ENCODE peak calls at places on chromosomes 6 and 20, in five cellular contexts. D is uterus, B is heart right ventricle, U is IMR-90, J is upper lobe of right lung. N is an unnamed sample.
A peak's percentile ranks its signal among the peaks of the same experiment; 100 is the strongest.

GRCh38 chr6:148455674-148456559 is 113.3 kb downstream of the SASH1 start:
- DNase-seq in D (no peak), B (peak; percentile 17), U (no peak), J (no peak), N (no peak)

GRCh38 chr6:54282186-54282585 is 26.1 kb upstream of the TINAG start:
- DNase-seq in D (no peak), B (no peak), U (peak; percentile 89), J (no peak), N (no peak)

GRCh38 chr20:8144282-8145245 is 12.5 kb downstream of the PLCB1 start:
- DNase-seq in D (no peak), B (no peak), U (peak; percentile 89), J (no peak), N (peak; percentile 19)

GRCh38 chr6:106300944-106301343 is 24.6 kb downstream of the ATG5 start:
- DNase-seq in D (no peak), B (no peak), U (peak; percentile 65), J (no peak), N (no peak)

GRCh38 chr20:42938486-42939205 is 251.1 kb downstream of the PTPRT start:
- DNase-seq in D (no peak), B (no peak), U (no peak), J (no peak), N (no peak)

GRCh38 chr6:100493206-100493888 is 28.6 kb upstream of the SIM1 start:
- DNase-seq in D (no peak), B (no peak), U (no peak), J (no peak), N (no peak)

GRCh38 chr20:17856024-17856564 is 112.5 kb downstream of the SNX5 start:
- DNase-seq in D (no peak), B (no peak), U (peak; percentile 28), J (peak; percentile 20), N (no peak)

GRCh38 chr6:134534708-134535149 is 216.8 kb upstream of the SGK1 start:
- DNase-seq in D (no peak), B (no peak), U (peak; percentile 66), J (no peak), N (no peak)

GRCh38 chr6:43924222-43924702 is 154.3 kb downstream of the VEGFA start:
- DNase-seq in D (no peak), B (no peak), U (peak; percentile 56), J (peak; percentile 73), N (peak; percentile 68)

GRCh38 chr6:92460133-92460532 is 959.2 kb downstream of the EPHA7 start:
- DNase-seq in D (no peak), B (no peak), U (no peak), J (no peak), N (no peak)

GRCh38 chr20:62978559-62978938 is 26.0 kb downstream of the SLC17A9 start:
- DNase-seq in D (no peak), B (no peak), U (no peak), J (no peak), N (no peak)

GRCh38 chr6:28355743-28356665 is 6.3 kb downstream of the ZKSCAN3 start:
- DNase-seq in D (peak; percentile 69), B (peak; percentile 63), U (peak; percentile 91), J (peak; percentile 84), N (peak; percentile 88)

GRCh38 chr6:28354688-28355554 is 5.2 kb downstream of the ZKSCAN3 start:
- DNase-seq in D (no peak), B (no peak), U (no peak), J (peak; percentile 60), N (no peak)

GRCh38 chr6:28356666-28357020 is 6.9 kb downstream of the ZKSCAN3 start:
- DNase-seq in D (no peak), B (no peak), U (no peak), J (no peak), N (no peak)

GRCh38 chr6:28353356-28353755 is 3.6 kb downstream of the ZKSCAN3 start:
- DNase-seq in D (no peak), B (no peak), U (no peak), J (no peak), N (no peak)

GRCh38 chr6:28353981-28354676 is 4.4 kb downstream of the ZKSCAN3 start:
- DNase-seq in D (peak; percentile 75), B (peak; percentile 41), U (peak; percentile 33), J (peak; percentile 78), N (peak; percentile 79)
- H3K27ac ChIP-seq in D (peak overlapping the region; percentile 90), B (peak overlapping the region; percentile 88), U (no peak overlapping the region), J (peak overlapping the region; percentile 88), N (peak overlapping the region; percentile 42)

DNA sequence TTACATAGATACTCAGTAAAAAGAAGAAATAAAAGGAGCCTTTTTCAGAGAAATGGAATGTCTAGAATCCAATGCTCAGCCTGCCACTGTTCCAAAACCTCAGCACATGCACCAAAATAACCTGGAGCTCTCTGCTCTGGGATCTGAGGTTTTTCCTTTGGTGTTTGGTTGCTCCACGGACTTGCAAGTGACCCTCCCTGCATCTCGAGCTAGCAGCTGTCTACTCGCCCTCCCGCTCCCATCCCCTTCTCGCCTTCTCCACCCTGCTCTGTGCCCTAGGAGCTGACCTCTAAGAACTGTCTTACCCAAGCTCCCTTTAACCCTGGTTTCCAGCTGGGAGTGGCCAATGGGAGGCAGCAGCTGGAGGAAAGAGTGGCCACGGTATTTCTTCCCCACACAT is 35.1 kb upstream of the FAM210B start:
- DNase-seq in D (no peak), B (no peak), U (no peak), J (no peak), N (no peak)
- H3K27ac ChIP-seq in D (no peak overlapping the region), B (no peak overlapping the region), U (no peak overlapping the region), J (no peak overlapping the region), N (no peak overlapping the region)

GRCh38 chr6:99178168-99178567 is 171.3 kb downstream of the FAXC start:
- DNase-seq in D (no peak), B (no peak), U (no peak), J (no peak), N (no peak)
- H3K27ac ChIP-seq in D (no peak overlapping the region), B (no peak overlapping the region), U (no peak overlapping the region), J (no peak overlapping the region), N (no peak overlapping the region)

DNA sequence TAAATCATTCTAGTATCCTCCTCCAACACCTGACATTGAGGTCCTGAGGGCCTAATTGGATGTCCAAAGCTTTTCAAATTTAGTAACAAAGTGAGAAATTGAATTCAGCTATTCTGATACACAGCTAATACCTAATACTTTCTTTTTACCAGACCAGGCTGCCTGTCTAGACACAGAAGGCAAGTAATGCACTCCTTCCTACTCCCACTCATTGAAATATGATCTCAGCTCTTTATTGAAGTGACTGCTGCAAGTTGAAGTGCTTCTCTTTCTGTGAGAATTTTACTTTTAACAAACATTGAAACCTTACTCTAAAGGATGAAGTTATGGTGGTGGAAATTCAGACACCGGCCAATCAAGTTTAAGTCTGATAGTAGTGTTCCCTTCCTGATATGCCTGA is 90.8 kb upstream of the OGFRL1 start:
- DNase-seq in D (no peak), B (no peak), U (peak; percentile 81), J (no peak), N (no peak)
- H3K27ac ChIP-seq in D (no peak overlapping the region), B (no peak overlapping the region), U (no peak overlapping the region), J (no peak overlapping the region), N (no peak overlapping the region)

DNA sequence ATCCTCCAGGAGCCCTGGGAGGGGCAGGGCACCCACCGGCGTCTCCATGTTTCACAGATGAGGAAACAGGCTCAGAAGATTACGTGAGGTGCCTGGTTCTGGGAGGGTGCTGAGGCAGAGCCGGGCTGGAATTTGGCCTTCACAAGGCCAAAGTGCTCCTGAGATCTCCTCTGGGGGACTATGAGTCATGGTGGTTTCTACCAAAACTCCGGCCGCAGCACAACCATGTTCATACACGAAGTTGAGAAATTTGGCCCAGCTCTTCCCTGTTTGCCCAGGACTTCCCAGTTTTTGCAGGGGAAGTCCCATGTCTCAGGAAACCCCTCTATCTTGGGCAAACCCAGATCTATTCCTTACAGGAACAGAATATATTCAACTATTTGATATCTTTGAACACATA is 172.9 kb upstream of the CDYL start:
- DNase-seq in D (no peak), B (peak; percentile 29), U (peak; percentile 67), J (peak; percentile 74), N (peak; percentile 69)
- H3K27ac ChIP-seq in D (no peak overlapping the region), B (no peak overlapping the region), U (no peak overlapping the region), J (no peak overlapping the region), N (no peak overlapping the region)

DNA sequence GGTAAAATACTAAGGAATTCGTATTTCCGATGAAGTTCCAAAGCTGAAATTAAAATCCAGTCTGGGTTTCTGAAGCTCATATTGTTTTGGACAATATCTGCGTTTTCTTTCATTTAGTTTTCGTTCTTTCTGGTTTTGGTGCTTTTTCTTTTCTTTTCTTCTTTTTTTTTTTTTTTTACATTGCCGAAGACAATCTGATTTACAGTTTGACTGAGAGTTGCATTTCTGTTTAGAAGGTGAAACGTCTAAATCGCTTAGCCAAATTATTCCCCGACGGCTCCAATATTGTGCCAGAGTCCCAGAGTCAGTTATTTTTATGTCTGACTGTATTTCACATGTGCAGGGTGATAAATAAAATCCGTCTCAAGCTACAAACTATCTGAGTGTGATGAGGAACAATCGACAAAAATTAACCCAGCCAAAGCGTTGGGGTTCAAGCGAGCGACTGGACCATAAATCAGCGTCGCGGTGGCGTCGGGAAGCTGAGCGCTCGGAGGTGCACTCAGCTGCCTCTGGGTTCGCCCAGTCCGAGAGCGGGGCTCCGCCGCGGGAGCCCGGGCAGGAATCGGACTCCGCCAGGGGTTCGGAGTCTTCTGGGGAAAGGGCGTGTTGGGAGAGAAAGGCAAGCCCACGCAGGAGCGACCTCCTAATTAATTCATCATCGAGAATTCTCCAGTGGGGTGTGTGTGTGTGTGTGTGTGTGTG is 8.2 kb upstream of the TBX18 start:
- DNase-seq in D (no peak), B (peak; percentile 10), U (no peak), J (no peak), N (peak; percentile 65)
- H3K27ac ChIP-seq in D (no peak overlapping the region), B (no peak overlapping the region), U (no peak overlapping the region), J (no peak overlapping the region), N (peak overlapping the region; percentile 76)

GRCh38 chr6:47414517-47415167 is 62.9 kb upstream of the CD2AP start:
- DNase-seq in D (no peak), B (no peak), U (peak; percentile 48), J (no peak), N (no peak)
- H3K27ac ChIP-seq in D (no peak overlapping the region), B (peak overlapping the region; percentile 20), U (peak overlapping the region; percentile 62), J (peak overlapping the region; percentile 68), N (no peak overlapping the region)

GRCh38 chr6:144378437-144378836 is 93.3 kb downstream of the UTRN start:
- DNase-seq in D (no peak), B (no peak), U (peak; percentile 27), J (no peak), N (no peak)

GRCh38 chr6:144383336-144383735 is 98.2 kb downstream of the UTRN start:
- DNase-seq in D (no peak), B (no peak), U (no peak), J (no peak), N (no peak)

GRCh38 chr6:144377586-144377985 is 92.5 kb downstream of the UTRN start:
- DNase-seq in D (no peak), B (no peak), U (peak; percentile 86), J (no peak), N (no peak)

GRCh38 chr6:144384427-144384826 is 99.3 kb downstream of the UTRN start:
- DNase-seq in D (no peak), B (no peak), U (no peak), J (no peak), N (no peak)

DNA sequence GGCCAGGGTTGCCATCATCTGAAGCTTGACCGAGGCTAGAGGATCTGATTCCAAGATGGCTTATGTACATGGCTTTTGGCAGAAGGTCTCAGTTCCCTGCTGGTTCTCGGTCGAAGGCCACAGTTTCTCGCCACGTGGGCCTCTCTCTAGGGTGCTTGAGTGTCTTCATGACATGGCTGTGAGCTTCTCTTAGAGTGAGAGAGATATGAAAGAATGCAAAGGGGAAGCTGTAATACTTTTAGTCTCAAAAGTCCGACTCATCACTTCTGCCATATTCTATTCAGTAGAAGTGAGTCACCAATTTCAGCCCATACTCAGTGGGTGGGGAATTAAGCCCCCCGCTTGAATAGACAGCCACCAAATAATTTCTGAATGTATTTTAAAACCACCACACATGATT is 94.2 kb downstream of the UTRN start:
- DNase-seq in D (no peak), B (no peak), U (peak; percentile 71), J (no peak), N (no peak)
- H3K27ac ChIP-seq in D (no peak overlapping the region), B (no peak overlapping the region), U (peak overlapping the region; percentile 42), J (no peak overlapping the region), N (no peak overlapping the region)

GRCh38 chr20:50517817-50518154 is 7.6 kb downstream of the PTPN1 start:
- DNase-seq in D (no peak), B (no peak), U (no peak), J (no peak), N (no peak)
- H3K27ac ChIP-seq in D (no peak overlapping the region), B (no peak overlapping the region), U (peak overlapping the region; percentile 19), J (peak overlapping the region; percentile 55), N (no peak overlapping the region)